ENCODE peak calls at places on chromosomes 6 and 20, in nine cellular contexts. N, O, W, T, R, M, D, P and S are unnamed samples.

GRCh38 chr6:47766445-47766844 is 15.4 kb upstream of the OPN5 start:
- DNase-seq in R (no peak), W (no peak), O (no peak), N (no peak), P (no peak), D (no peak), M (no peak), T (no peak), S (no peak)

GRCh38 chr20:21719592-21720214 is 14.2 kb downstream of the PAX1 start:
- DNase-seq in T (peak), P (no peak), O (peak), M (peak), W (peak), D (peak), R (peak), N (peak), S (no peak)

GRCh38 chr6:89630488-89630887 is 8.1 kb downstream of the LYRM2 start:
- DNase-seq in T (no peak), D (no peak), O (no peak), P (no peak), N (no peak), W (no peak), R (no peak), M (no peak), S (no peak)

GRCh38 chr6:52227495-52227894 is 16.8 kb downstream of the IL17F start:
- DNase-seq in T (no peak), D (no peak), R (no peak), M (no peak), P (no peak), W (no peak), N (no peak), O (no peak), S (no peak)

GRCh38 chr6:4402477-4402976 is 267.2 kb upstream of the ECI2 start:
- DNase-seq in N (no peak), T (no peak), D (peak), O (no peak), P (no peak), W (peak), R (peak), M (no peak), S (no peak)

GRCh38 chr6:116530436-116530835 is 15.0 kb downstream of the TRAPPC3L start:
- DNase-seq in W (no peak), N (no peak), T (no peak), O (no peak), D (no peak), P (no peak), R (peak), M (no peak), S (no peak)

GRCh38 chr6:119533603-119534279 is 184.2 kb upstream of the MAN1A1 start:
- DNase-seq in P (no peak), T (no peak), O (no peak), M (no peak), D (no peak), R (peak), W (no peak), N (peak), S (no peak)

GRCh38 chr6:3977875-3978711 is 100.8 kb downstream of the FAM217A start:
- DNase-seq in D (peak), R (peak), N (peak), W (peak), O (peak), P (no peak), T (no peak), M (peak), S (no peak)

GRCh38 chr6:89323461-89324098 is 8.5 kb upstream of the GABRR2 start:
- DNase-seq in R (no peak), N (no peak), O (no peak), M (no peak), T (no peak), W (peak), D (no peak), P (no peak), S (no peak)

GRCh38 chr6:41372526-41373366 is 37.3 kb downstream of the NCR2 start:
- DNase-seq in D (no peak), N (no peak), T (no peak), O (no peak), M (peak), R (no peak), W (peak), P (peak), S (no peak)

GRCh38 chr6:56759521-56759920 is 116.8 kb upstream of the DST start:
- DNase-seq in N (no peak), W (no peak), M (no peak), D (no peak), O (no peak), P (no peak), T (no peak), R (no peak), S (no peak)

DNA sequence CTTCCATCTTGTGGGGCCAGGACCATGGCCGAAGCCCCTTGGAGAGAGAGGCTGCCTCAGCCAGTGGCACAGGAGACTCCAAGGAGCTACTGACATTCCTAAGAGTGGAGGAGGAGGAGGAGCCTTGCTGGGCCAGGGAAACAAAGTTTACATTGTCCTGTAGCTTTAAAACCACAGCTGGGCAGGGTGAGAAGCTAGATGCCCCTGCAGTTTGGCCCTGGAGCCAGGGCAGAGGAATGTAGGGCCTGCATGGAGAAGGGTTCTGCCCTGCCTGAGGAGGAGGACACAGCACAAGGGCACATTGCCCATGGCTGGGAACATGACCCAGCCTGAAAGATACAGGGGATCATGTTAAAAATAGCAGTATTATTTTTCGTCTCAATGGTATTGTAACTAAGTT is 37.4 kb downstream of the PLCG1 start:
- DNase-seq in M (peak), W (no peak), D (no peak), O (peak), R (peak), N (no peak), P (no peak), T (no peak), S (no peak)
- TF ChIP-seq CTCF in M (no peak), W (no peak), D (no peak), O (no peak), R (no peak), N (no peak), P (no peak), T (no peak), S (no peak)

GRCh38 chr6:1365701-1366100 is 23.7 kb upstream of the FOXF2 start:
- DNase-seq in W (no peak), D (no peak), P (no peak), O (no peak), R (no peak), T (no peak), N (no peak), M (no peak), S (no peak)

GRCh38 chr6:1363298-1363697 is 26.1 kb upstream of the FOXF2 start:
- DNase-seq in N (no peak), D (no peak), P (no peak), O (no peak), T (no peak), M (no peak), W (no peak), R (no peak), S (no peak)

GRCh38 chr6:1364791-1365190 is 24.6 kb upstream of the FOXF2 start:
- DNase-seq in O (no peak), D (no peak), W (no peak), P (no peak), T (no peak), N (no peak), M (no peak), R (no peak), S (no peak)

GRCh38 chr6:1362643-1363042 is 26.7 kb upstream of the FOXF2 start:
- DNase-seq in O (no peak), D (no peak), R (no peak), M (no peak), W (no peak), N (no peak), T (no peak), P (no peak), S (no peak)

GRCh38 chr6:1363729-1364572 is 25.4 kb upstream of the FOXF2 start:
- DNase-seq in T (no peak), P (no peak), M (peak), N (peak), D (peak), R (no peak), W (no peak), O (no peak), S (no peak)
- TF ChIP-seq CTCF in T (peak), P (no peak), M (peak), N (peak), D (no peak), R (peak), W (peak), O (no peak), S (peak)

DNA sequence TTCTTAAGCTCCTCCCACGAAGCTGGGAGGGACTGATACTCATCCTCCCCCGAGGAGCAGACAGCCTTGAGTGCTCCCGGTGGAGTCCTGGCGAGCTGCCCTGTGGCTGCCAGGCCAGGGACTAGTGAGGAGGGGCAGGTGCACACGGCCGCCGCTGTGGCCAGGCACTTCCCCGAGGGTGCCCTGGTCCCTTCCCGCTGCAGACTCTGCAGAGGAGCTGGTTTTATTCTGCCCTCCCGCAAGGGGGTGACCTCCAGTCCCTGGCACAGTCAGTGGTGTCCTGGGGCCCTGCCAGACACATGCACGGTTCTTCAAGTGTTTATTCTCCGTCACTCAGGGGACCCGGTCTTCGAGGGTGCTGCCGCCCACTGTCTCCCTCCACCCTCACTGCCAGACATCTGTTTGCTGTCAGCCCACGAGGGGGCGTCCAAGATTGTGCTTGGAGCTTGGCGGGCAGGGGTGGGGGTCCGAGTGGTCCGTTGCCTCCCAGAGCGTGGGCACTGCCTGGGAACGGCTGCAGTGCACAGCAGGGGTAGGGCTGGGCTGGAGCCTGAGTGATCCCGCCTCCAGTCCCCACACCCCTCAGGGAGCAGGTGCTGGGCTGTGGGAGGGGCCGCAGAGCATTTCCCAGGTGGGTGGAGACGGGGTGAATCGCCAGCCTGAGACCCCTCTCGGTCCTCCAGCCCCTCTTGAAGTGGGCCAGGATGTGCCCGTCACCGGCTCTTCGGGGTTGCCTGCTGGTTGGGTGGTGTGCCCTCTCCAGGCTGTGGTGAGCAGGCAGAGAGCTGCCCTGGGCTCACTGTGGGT is 3.1 kb upstream of the CABLES2 start:
- DNase-seq in D (peak), P (peak), W (peak), T (peak), M (peak), N (no peak), R (peak), O (peak), S (peak)
- TF ChIP-seq CTCF in D (peak), P (peak), W (peak), T (peak), M (peak), N (peak), R (peak), O (peak), S (peak)

GRCh38 chr20:39309458-39309857 is 347.3 kb downstream of the DHX35 start:
- DNase-seq in T (no peak), O (peak), M (no peak), N (no peak), D (no peak), P (no peak), R (no peak), W (no peak), S (no peak)

GRCh38 chr20:39310363-39311037 is 348.4 kb downstream of the DHX35 start:
- DNase-seq in M (peak), T (no peak), D (no peak), P (no peak), O (no peak), R (no peak), W (no peak), N (no peak), S (no peak)

DNA sequence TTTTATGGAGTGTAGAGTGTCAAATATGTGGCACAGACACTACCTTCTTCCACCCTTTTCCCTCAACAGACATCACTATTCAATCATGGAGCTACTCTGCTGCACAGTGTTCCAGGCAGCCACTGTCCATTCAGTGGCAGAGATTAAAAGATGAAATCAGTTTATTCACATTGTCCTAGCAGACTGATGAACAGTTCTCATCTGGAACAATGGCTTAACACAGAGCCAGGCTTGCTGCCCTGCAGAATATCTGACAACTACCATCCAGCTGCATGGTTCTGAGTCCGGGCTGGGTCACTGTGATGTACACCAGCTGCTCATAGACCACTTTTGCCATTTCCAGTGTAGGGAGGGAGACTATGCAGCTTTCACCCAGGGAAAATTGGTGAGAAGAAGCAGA is 350.0 kb downstream of the DHX35 start:
- DNase-seq in R (no peak), T (no peak), D (no peak), N (no peak), M (no peak), W (no peak), O (no peak), P (no peak), S (no peak)
- TF ChIP-seq CTCF in R (no peak), T (no peak), D (no peak), N (no peak), M (no peak), W (no peak), O (no peak), P (no peak), S (no peak)

GRCh38 chr6:30876039-30876730 is 8.1 kb upstream of the DDR1 start:
- DNase-seq in N (peak), M (no peak), D (no peak), W (no peak), T (no peak), P (no peak), R (peak), O (no peak), S (no peak)

GRCh38 chr6:30871592-30872183 is 12.6 kb upstream of the DDR1 start:
- DNase-seq in D (no peak), P (no peak), W (no peak), N (no peak), M (no peak), T (no peak), O (no peak), R (no peak), S (no peak)

GRCh38 chr6:30873137-30873640 is 11.1 kb upstream of the DDR1 start:
- DNase-seq in W (no peak), N (no peak), O (no peak), R (no peak), T (no peak), M (no peak), D (no peak), P (no peak), S (no peak)

GRCh38 chr6:30877419-30878262 is 6.7 kb upstream of the DDR1 start:
- DNase-seq in O (peak), T (peak), N (peak), R (peak), P (peak), W (peak), D (peak), M (peak), S (peak)

DNA sequence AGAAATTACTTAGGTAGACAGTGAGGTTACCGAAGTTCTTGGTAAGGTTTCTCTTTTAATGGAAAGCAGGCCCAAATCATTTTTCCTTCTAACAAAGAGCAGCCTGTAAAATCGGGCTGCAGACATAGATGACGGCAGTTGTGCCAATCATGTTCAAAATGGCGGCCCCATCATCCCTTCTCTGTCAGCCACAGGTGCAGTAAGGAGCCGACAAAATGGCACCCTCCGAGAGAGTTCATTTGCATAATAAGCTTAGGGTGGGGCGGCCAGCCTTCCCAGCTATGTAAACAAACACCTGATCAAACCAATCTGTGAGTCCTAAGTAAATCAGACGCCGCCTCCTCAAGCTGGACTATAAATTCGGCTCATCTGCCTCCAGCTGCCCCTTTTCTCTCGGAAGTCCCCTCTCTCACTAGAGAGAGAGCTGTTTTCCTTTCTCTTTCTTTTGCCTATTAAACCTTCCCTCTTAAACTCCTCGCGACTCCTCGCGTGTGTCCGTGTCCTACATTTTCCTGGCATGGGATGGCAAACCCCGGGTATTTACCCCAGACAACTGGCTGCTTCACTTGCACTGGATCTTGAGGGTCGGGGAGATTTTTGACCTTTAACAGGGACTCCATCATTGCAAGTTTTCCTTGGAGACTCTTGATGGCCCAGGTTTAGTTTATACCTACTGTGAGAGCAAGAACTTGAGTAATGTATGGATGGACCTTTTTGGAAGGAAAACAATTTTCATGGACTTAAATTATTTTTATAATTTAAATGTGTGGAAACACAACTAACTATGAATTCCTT is 8.9 kb upstream of the DDR1 start:
- DNase-seq in R (no peak), T (no peak), W (no peak), P (no peak), N (no peak), D (no peak), M (peak), O (no peak), S (no peak)
- TF ChIP-seq CTCF in R (no peak), T (no peak), W (no peak), P (no peak), N (no peak), D (no peak), M (no peak), O (no peak), S (no peak)

GRCh38 chr6:33118525-33119123 is 42.8 kb downstream of the HLA-DPB1 start:
- DNase-seq in M (no peak), T (no peak), P (no peak), N (peak), R (peak), O (no peak), D (peak), W (peak), S (no peak)
- TF ChIP-seq CTCF in M (peak), T (peak), P (peak), N (peak), R (peak), O (peak), D (peak), W (peak), S (peak)

DNA sequence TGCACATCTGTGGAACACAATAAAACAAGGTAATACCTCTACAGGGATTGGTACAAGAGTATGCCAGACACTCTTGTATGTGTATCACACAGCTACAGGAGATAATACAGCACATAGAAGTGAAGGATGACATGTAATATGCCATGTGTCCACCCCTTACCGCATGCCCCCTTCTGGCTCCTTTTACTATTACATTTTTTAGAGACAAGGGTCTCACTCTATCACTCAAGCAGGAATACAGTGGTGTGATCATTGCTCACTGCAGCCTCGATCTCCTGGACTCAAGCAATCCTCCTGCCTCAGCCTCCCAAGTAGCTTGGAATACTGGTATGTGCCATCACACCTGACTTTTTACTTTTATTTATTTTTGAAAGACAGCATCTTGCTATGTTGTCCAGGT is 4.2 kb upstream of the NCR3 start:
- DNase-seq in P (no peak), O (no peak), D (no peak), R (peak), N (peak), M (no peak), W (peak), T (peak), S (no peak)
- TF ChIP-seq CTCF in P (no peak), O (peak), D (no peak), R (peak), N (peak), M (peak), W (peak), T (peak), S (peak)

DNA sequence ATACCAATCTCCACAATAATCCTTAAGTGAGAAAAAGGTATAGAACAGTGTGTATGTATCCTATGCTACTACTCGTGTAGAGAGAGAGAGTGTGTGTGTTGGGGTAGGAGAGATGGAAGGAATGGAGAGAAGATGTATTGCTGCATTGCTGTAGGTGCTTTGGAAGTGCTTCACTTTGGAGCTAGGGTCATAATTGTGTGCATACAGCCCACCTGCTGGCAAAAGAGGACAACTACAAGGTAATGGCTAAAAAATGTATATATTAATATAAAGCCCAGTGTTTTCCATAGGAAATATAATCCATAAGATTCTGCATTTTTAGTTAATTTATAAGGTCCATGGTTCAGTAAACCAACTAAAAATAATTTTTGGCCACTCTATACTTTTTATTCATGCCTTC is 36.1 kb downstream of the SERAC1 start:
- DNase-seq in O (no peak), D (no peak), W (peak), M (no peak), R (peak), T (peak), N (no peak), P (no peak), S (no peak)
- TF ChIP-seq CTCF in O (no peak), D (no peak), W (peak), M (peak), R (peak), T (peak), N (peak), P (peak), S (no peak)

GRCh38 chr20:60453847-60454246 is 495.6 kb downstream of the CDH26 start:
- DNase-seq in P (no peak), O (no peak), T (no peak), M (peak), N (no peak), R (no peak), D (no peak), W (peak), S (no peak)
- TF ChIP-seq CTCF in P (no peak), O (no peak), T (no peak), M (peak), N (no peak), R (no peak), D (no peak), W (no peak), S (no peak)

DNA sequence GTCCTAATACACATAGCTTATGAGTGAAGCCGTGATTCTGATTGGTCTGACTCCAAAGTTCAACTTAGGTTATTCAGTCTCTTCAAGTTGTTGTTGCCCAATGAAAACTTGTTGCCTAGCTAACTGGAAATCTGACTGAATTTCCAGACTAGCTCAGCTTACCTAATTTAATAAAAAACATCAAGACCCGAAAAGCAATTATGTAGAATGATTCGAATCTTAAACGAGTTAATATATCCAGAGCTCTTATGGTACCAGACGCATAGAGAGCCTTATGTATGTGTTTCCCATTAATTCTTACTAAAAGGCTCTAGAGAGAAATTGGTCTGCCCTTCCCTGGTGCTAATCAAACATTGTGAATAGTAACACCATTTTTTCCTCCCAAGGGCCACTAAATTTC is 107.7 kb downstream of the TSHZ2 start:
- DNase-seq in M (no peak), D (no peak), W (no peak), T (peak), P (no peak), N (no peak), O (no peak), R (no peak), S (no peak)
- TF ChIP-seq CTCF in M (no peak), D (no peak), W (no peak), T (no peak), P (no peak), N (no peak), O (no peak), R (no peak), S (no peak)